ENCODE peak calls at places on chromosome 10, in ten cellular contexts. E is tibial artery; W is spleen; N is ovary; H is foreskin keratinocyte; G is breast epithelium; O is foreskin fibroblast; R is IMR-90; C is CD8-positive, alpha-beta T cell; K is lower leg skin. F is an unnamed sample.

GRCh38 chr10:80474920-80475319 is 20.8 kb downstream of the TSPAN14 start:
- DNase-seq in O (no peak), R (no peak), N (no peak), H (no peak), E (peak), G (no peak), K (no peak), C (no peak), W (no peak), F (no peak)

GRCh38 chr10:100743626-100744135 is 1.7 kb upstream of the PAX2 start:
- DNase-seq in G (no peak), O (peak), E (no peak), R (peak), C (peak), H (no peak), K (peak), N (no peak), W (no peak), F (peak)

GRCh38 chr10:60901561-60902235 is 42.3 kb downstream of the RHOBTB1 start:
- DNase-seq in N (no peak), R (no peak), G (no peak), K (no peak), O (no peak), C (no peak), E (peak), W (peak), H (no peak), F (no peak)

GRCh38 chr10:76324283-76324682 is 892.9 kb downstream of the LRMDA start:
- DNase-seq in R (no peak), C (no peak), N (no peak), W (no peak), O (no peak), G (no peak), E (peak), H (no peak), K (peak), F (no peak)

GRCh38 chr10:21315321-21316220 is 209.9 kb downstream of the SKIDA1 start:
- DNase-seq in E (peak), K (peak), W (no peak), N (peak), G (peak), R (peak), O (peak), C (no peak), H (peak), F (peak)

GRCh38 chr10:61986788-61987187 is 85.3 kb downstream of the ARID5B start:
- DNase-seq in C (no peak), R (no peak), N (no peak), E (no peak), W (no peak), K (no peak), H (no peak), O (no peak), G (no peak), F (no peak)

GRCh38 chr10:127694580-127695193 is 42.3 kb upstream of the FOXI2 start:
- DNase-seq in W (no peak), G (no peak), H (no peak), N (no peak), E (no peak), R (no peak), K (no peak), C (no peak), O (no peak), F (no peak)

GRCh38 chr10:60367431-60367830 is 22.2 kb downstream of the ANK3 start:
- DNase-seq in C (no peak), W (no peak), N (no peak), G (no peak), H (no peak), E (no peak), O (peak), R (no peak), K (no peak), F (peak)

GRCh38 chr10:49552277-49552676 is 13.4 kb upstream of the ERCC6 start:
- DNase-seq in H (peak), W (no peak), G (no peak), E (no peak), R (peak), K (peak), C (no peak), N (no peak), O (peak), F (peak)

GRCh38 chr10:51397695-51398094 is 301.7 kb downstream of the CSTF2T start:
- DNase-seq in W (no peak), R (peak), H (peak), E (peak), K (peak), C (no peak), O (peak), G (peak), N (peak), F (peak)

GRCh38 chr10:5530412-5530806 is 5.6 kb downstream of the CALML3 start:
- DNase-seq in O (no peak), G (no peak), N (no peak), K (no peak), W (peak), H (no peak), C (no peak), E (peak), R (no peak), F (no peak)

GRCh38 chr10:116796910-116797513 is 52.3 kb upstream of the ENO4 start:
- DNase-seq in H (peak), N (peak), C (peak), K (peak), R (peak), O (peak), E (peak), W (peak), G (peak), F (peak)

GRCh38 chr10:84224411-84225028 is 824 bp downstream of the LRIT2 start:
- DNase-seq in G (no peak), N (no peak), K (no peak), E (peak), R (no peak), C (no peak), O (no peak), H (no peak), W (no peak), F (no peak)

GRCh38 chr10:43863859-43864591 is 215.3 kb upstream of the ZNF32 start:
- DNase-seq in C (no peak), E (peak), R (peak), H (peak), O (peak), K (peak), N (no peak), G (peak), W (no peak), F (peak)

GRCh38 chr10:86708068-86708782 is 39.9 kb downstream of the LDB3 start:
- DNase-seq in K (no peak), C (no peak), H (no peak), R (no peak), W (peak), E (no peak), G (no peak), N (no peak), O (no peak), F (no peak)

GRCh38 chr10:122140477-122140902 is 130.6 kb upstream of the BTBD16 start:
- DNase-seq in R (peak), C (no peak), N (no peak), G (no peak), H (peak), O (peak), K (no peak), W (no peak), E (peak), F (peak)

GRCh38 chr10:11757820-11758463 is 15.8 kb downstream of the ECHDC3 start:
- DNase-seq in N (peak), K (peak), E (peak), O (peak), R (peak), W (peak), G (peak), C (peak), H (peak), F (peak)

GRCh38 chr10:94192974-94193373 is 169.8 kb downstream of the NOC3L start:
- DNase-seq in K (no peak), R (no peak), C (no peak), O (peak), G (no peak), H (peak), E (no peak), W (no peak), N (no peak), F (no peak)

GRCh38 chr10:109914966-109915365 is 8.3 kb downstream of the XPNPEP1 start:
- DNase-seq in W (no peak), R (peak), G (no peak), K (no peak), O (peak), E (no peak), H (peak), N (no peak), C (peak), F (peak)

GRCh38 chr10:129685271-129685670 is 218.2 kb downstream of the MGMT start:
- DNase-seq in W (no peak), R (no peak), N (no peak), E (peak), C (no peak), G (no peak), K (no peak), O (no peak), H (no peak), F (no peak)

GRCh38 chr10:121497513-121497912 is 100.7 kb downstream of the FGFR2 start:
- DNase-seq in G (no peak), R (no peak), E (no peak), H (peak), N (no peak), C (no peak), K (peak), O (no peak), W (no peak), F (no peak)

GRCh38 chr10:97196213-97197029 is 10.7 kb upstream of the SLIT1 start:
- DNase-seq in R (peak), G (no peak), W (peak), N (peak), K (peak), O (peak), E (no peak), H (peak), C (peak), F (no peak)

GRCh38 chr10:74297389-74298080 is 146.5 kb downstream of the ADK start:
- DNase-seq in R (no peak), E (no peak), C (no peak), G (no peak), N (no peak), H (no peak), O (peak), W (no peak), K (no peak), F (no peak)

GRCh38 chr10:122477436-122477835 is 16.1 kb downstream of the HTRA1 start:
- DNase-seq in E (no peak), C (no peak), R (no peak), N (no peak), O (no peak), K (no peak), G (no peak), H (no peak), W (no peak), F (no peak)

GRCh38 chr10:121159670-121160069 is 308.5 kb downstream of the WDR11 start:
- DNase-seq in W (no peak), H (peak), O (no peak), C (no peak), R (no peak), G (no peak), E (no peak), N (no peak), K (no peak), F (no peak)

GRCh38 chr10:63206997-63207952 is 74.1 kb downstream of the NRBF2 start:
- DNase-seq in C (no peak), H (peak), N (peak), W (no peak), R (peak), O (peak), K (peak), E (no peak), G (no peak), F (peak)

GRCh38 chr10:123703195-123703790 is 37.1 kb downstream of the GPR26 start:
- DNase-seq in O (no peak), H (no peak), R (no peak), W (no peak), K (no peak), E (peak), G (no peak), C (no peak), N (no peak), F (no peak)

GRCh38 chr10:101052285-101052684 is 9.5 kb upstream of the KAZALD1 start:
- DNase-seq in R (peak), H (peak), K (no peak), G (no peak), E (peak), C (no peak), O (peak), W (peak), N (no peak), F (peak)

GRCh38 chr10:87842776-87843497 is 20.4 kb downstream of the KLLN start:
- DNase-seq in E (no peak), W (no peak), N (no peak), C (no peak), G (no peak), O (peak), H (peak), R (peak), K (no peak), F (peak)

GRCh38 chr10:77104459-77104980 is 533.1 kb downstream of the KCNMA1 start:
- DNase-seq in E (peak), O (peak), C (no peak), W (no peak), G (no peak), K (peak), R (peak), H (peak), N (peak), F (peak)

GRCh38 chr10:1706711-1707110 is 30.6 kb downstream of the ADARB2 start:
- DNase-seq in W (no peak), E (no peak), H (no peak), C (no peak), N (no peak), O (no peak), K (no peak), G (no peak), R (no peak), F (no peak)

GRCh38 chr10:123787566-123787965 is 104.0 kb downstream of the CPXM2 start:
- DNase-seq in C (no peak), H (no peak), G (no peak), E (no peak), R (no peak), O (no peak), K (no peak), N (no peak), W (no peak), F (no peak)

GRCh38 chr10:75400769-75401568 is 595 bp downstream of the ZNF503 start:
- DNase-seq in G (peak), W (peak), K (no peak), E (peak), N (peak), R (peak), H (peak), O (peak), C (no peak), F (peak)

GRCh38 chr10:119207713-119208552 is 562 bp downstream of the GRK5 start:
- DNase-seq in N (peak), G (peak), E (peak), O (peak), C (no peak), R (peak), K (peak), W (peak), H (peak), F (peak)

GRCh38 chr10:88150338-88150737 is 286.9 kb downstream of the PTEN start:
- DNase-seq in G (no peak), R (peak), O (peak), C (no peak), N (no peak), E (no peak), W (no peak), K (no peak), H (peak), F (peak)

GRCh38 chr10:78143576-78143975 is 109.9 kb downstream of the RPS24 start:
- DNase-seq in C (no peak), G (no peak), W (no peak), E (no peak), O (no peak), R (no peak), K (no peak), N (no peak), H (no peak), F (no peak)

GRCh38 chr10:95841711-95842498 is 65.9 kb upstream of the CC2D2B start:
- DNase-seq in W (no peak), E (no peak), G (no peak), R (peak), K (peak), C (no peak), O (peak), N (no peak), H (peak), F (peak)

GRCh38 chr10:62779487-62780248 is 24.9 kb upstream of the ADO start:
- DNase-seq in H (peak), W (peak), G (no peak), E (no peak), K (no peak), R (peak), N (no peak), C (peak), O (peak), F (no peak)

GRCh38 chr10:87177-88080 is 38.3 kb upstream of the TUBB8 start:
- DNase-seq in G (no peak), K (no peak), N (no peak), C (no peak), W (no peak), R (no peak), O (no peak), E (no peak), H (no peak), F (no peak)

GRCh38 chr10:90161-90560 is 41.1 kb upstream of the TUBB8 start:
- DNase-seq in H (no peak), W (no peak), R (no peak), C (no peak), O (no peak), G (no peak), N (no peak), K (no peak), E (no peak), F (no peak)

GRCh38 chr10:86031-86430 is 36.9 kb upstream of the TUBB8 start:
- DNase-seq in K (no peak), G (no peak), N (no peak), C (no peak), H (no peak), R (no peak), O (no peak), E (no peak), W (no peak), F (no peak)

GRCh38 chr10:91313-91712 is 42.2 kb upstream of the TUBB8 start:
- DNase-seq in N (no peak), E (no peak), O (no peak), G (no peak), C (no peak), H (no peak), W (no peak), R (no peak), K (no peak), F (no peak)

GRCh38 chr10:88253-88652 is 39.2 kb upstream of the TUBB8 start:
- DNase-seq in C (no peak), R (no peak), N (no peak), W (no peak), K (no peak), G (no peak), E (no peak), H (no peak), O (no peak), F (no peak)
- TF ChIP-seq CTCF in C (no peak), R (no peak), N (no peak), W (no peak), K (no peak), G (no peak), E (no peak), H (no peak), O (no peak), F (no peak)

DNA sequence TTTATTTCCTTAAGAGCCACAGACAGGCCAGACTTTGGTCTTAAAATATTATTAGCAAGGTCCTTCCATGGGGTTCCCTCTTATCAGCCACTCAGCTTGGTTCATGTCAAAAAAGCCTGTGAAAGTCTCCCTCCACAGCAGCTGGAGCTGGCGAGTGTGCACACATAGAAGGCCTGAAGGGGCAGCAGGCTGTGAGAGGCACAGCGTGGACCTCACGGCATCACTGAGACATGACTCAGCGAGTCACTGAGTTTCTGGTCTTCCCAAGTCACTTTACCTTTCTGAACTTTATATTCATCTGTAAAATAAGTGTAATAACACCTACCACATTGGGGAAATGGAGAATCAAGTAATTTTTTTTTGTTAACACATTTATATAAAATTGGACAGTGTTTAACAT is 8.7 kb downstream of the TAF3 start:
- DNase-seq in R (peak), O (peak), E (no peak), W (no peak), H (peak), N (no peak), C (no peak), G (no peak), K (no peak), F (peak)
- TF ChIP-seq CTCF in R (peak), O (no peak), E (no peak), W (no peak), H (peak), N (no peak), C (no peak), G (no peak), K (no peak), F (peak)

GRCh38 chr10:47061776-47062175 is 150.5 kb downstream of the PTPN20 start:
- DNase-seq in R (no peak), O (no peak), H (no peak), E (no peak), C (no peak), N (no peak), G (no peak), K (no peak), W (peak), F (no peak)

GRCh38 chr10:47060993-47061500 is 149.8 kb downstream of the PTPN20 start:
- DNase-seq in K (no peak), E (no peak), H (no peak), C (no peak), O (no peak), N (no peak), W (no peak), R (no peak), G (no peak), F (no peak)

GRCh38 chr10:47063858-47064257 is 152.6 kb downstream of the PTPN20 start:
- DNase-seq in R (no peak), C (no peak), G (no peak), H (no peak), W (no peak), O (no peak), E (no peak), N (no peak), K (no peak), F (no peak)

GRCh38 chr10:47060356-47060755 is 149.1 kb downstream of the PTPN20 start:
- DNase-seq in C (no peak), N (no peak), R (no peak), H (no peak), W (peak), E (no peak), K (no peak), O (no peak), G (no peak), F (no peak)

GRCh38 chr10:47062801-47063200 is 151.6 kb downstream of the PTPN20 start:
- DNase-seq in H (no peak), O (peak), K (no peak), R (peak), G (no peak), W (peak), C (no peak), E (peak), N (no peak), F (no peak)
- TF ChIP-seq CTCF in H (peak), O (peak), K (no peak), R (peak), G (no peak), W (no peak), C (no peak), E (peak), N (no peak), F (peak)

GRCh38 chr10:25761937-25762336 is 172.1 kb upstream of the MYO3A start:
- DNase-seq in K (no peak), O (no peak), W (no peak), N (no peak), R (no peak), G (no peak), H (no peak), E (no peak), C (no peak), F (no peak)

GRCh38 chr10:25756784-25757183 is 177.2 kb upstream of the MYO3A start:
- DNase-seq in R (no peak), N (no peak), E (no peak), H (no peak), W (no peak), G (no peak), O (no peak), C (no peak), K (no peak), F (no peak)

GRCh38 chr10:25758511-25758910 is 175.5 kb upstream of the MYO3A start:
- DNase-seq in O (no peak), K (no peak), H (no peak), E (no peak), N (no peak), G (no peak), C (no peak), R (no peak), W (no peak), F (no peak)

GRCh38 chr10:25753776-25754175 is 180.3 kb upstream of the MYO3A start:
- DNase-seq in W (no peak), N (no peak), E (no peak), O (no peak), R (no peak), C (no peak), H (no peak), K (no peak), G (no peak), F (no peak)

GRCh38 chr10:25758041-25758457 is 176.0 kb upstream of the MYO3A start:
- DNase-seq in G (no peak), K (no peak), E (no peak), C (no peak), N (no peak), O (no peak), W (no peak), R (no peak), H (no peak), F (no peak)
- TF ChIP-seq CTCF in G (no peak), K (no peak), E (peak), C (no peak), N (no peak), O (no peak), W (no peak), R (no peak), H (peak), F (peak)

F was measured in HFFc6.